ENCODE peak calls at places on chromosome 3, in eight cellular contexts. H is sciatic nerve; M is stimulated activated CD4-positive, alpha-beta T cell treated with anti-CD3 and anti-CD28 coated beads, Interleukin-4, amount 100 ng/mL, for 1 hour; P is amniotic stem cell; Y is sigmoid colon; V is retinal pigment epithelial cell; S is dorsolateral prefrontal cortex; Q is GM04504. J is an unnamed sample.

GRCh38 chr3:134881305-134881704 is 86.2 kb downstream of the EPHB1 start:
- DNase-seq in H (no peak), M (no peak), P (no peak), Y (no peak), V (no peak), S (no peak), Q (no peak), J (no peak)

GRCh38 chr3:181879926-181880325 is 168.2 kb downstream of the SOX2 start:
- DNase-seq in H (no peak), M (no peak), P (no peak), Y (no peak), V (peak), S (no peak), Q (no peak), J (peak)

GRCh38 chr3:29271501-29271900 is 9.4 kb upstream of the RBMS3 start:
- DNase-seq in H (no peak), M (no peak), P (no peak), Y (no peak), V (no peak), S (no peak), Q (no peak), J (no peak)

GRCh38 chr3:143951351-143951971 is 20.2 kb upstream of the DIPK2A start:
- DNase-seq in H (no peak), M (no peak), P (peak), Y (no peak), V (no peak), S (peak), Q (no peak), J (peak)

GRCh38 chr3:14431928-14432834 is 29.8 kb downstream of the SLC6A6 start:
- DNase-seq in H (peak), M (peak), P (peak), Y (peak), V (peak), S (peak), Q (peak), J (peak)

GRCh38 chr3:64685800-64686445 is 1.9 kb downstream of the ADAMTS9 start:
- DNase-seq in H (peak), M (no peak), P (peak), Y (peak), V (peak), S (peak), Q (peak), J (peak)

GRCh38 chr3:173943264-173943663 is 545.7 kb downstream of the NLGN1 start:
- DNase-seq in H (no peak), M (no peak), P (no peak), Y (no peak), V (no peak), S (no peak), Q (no peak), J (no peak)

GRCh38 chr3:100548053-100548452 is 55.6 kb downstream of the TMEM45A start:
- DNase-seq in H (no peak), M (no peak), P (no peak), Y (no peak), V (no peak), S (no peak), Q (no peak), J (no peak)

GRCh38 chr3:16866447-16867025 is 18.2 kb upstream of the PLCL2 start:
- DNase-seq in H (no peak), M (no peak), P (no peak), Y (no peak), V (no peak), S (no peak), Q (peak), J (no peak)

GRCh38 chr3:45491344-45491743 is 103.0 kb downstream of the LARS2 start:
- DNase-seq in H (no peak), M (peak), P (no peak), Y (no peak), V (no peak), S (no peak), Q (no peak), J (no peak)

GRCh38 chr3:23575697-23576096 is 230.1 kb upstream of the UBE2E1 start:
- DNase-seq in H (no peak), M (no peak), P (peak), Y (no peak), V (no peak), S (no peak), Q (no peak), J (no peak)

GRCh38 chr3:197547618-197548017 is 8.2 kb downstream of the BDH1 start:
- DNase-seq in H (no peak), M (no peak), P (no peak), Y (no peak), V (no peak), S (no peak), Q (no peak), J (no peak)

GRCh38 chr3:65178703-65179102 is 490.9 kb upstream of the ADAMTS9 start:
- DNase-seq in H (no peak), M (no peak), P (no peak), Y (no peak), V (peak), S (no peak), Q (no peak), J (no peak)

GRCh38 chr3:174308761-174309160 is 550.4 kb upstream of the NAALADL2 start:
- DNase-seq in H (no peak), M (no peak), P (no peak), Y (no peak), V (no peak), S (no peak), Q (no peak), J (no peak)

J was measured in endothelial cell of umbilical vein.